ENCODE peak calls at places on chromosomes 1 and 21, in nine cellular contexts. U is heart right ventricle, W is A549, M is tibial artery, X is NT2/D1, Y is fibroblast of lung, Z is mucosa of descending colon, T is PC-9, G is suprapubic skin. P is an unnamed sample. For H3K4me1, the result is how much of the 10 kb centered on the place peaks cover.

GRCh38 chr21:29205009-29205408 is 74.6 kb downstream of the MAP3K7CL start:
- DNase-seq in G (no peak), W (no peak), U (no peak), M (no peak), Y (no peak), T (no peak), Z (no peak), X (no peak), P (no peak)

GRCh38 chr21:45182958-45183357 is 104.7 kb downstream of the POFUT2 start:
- DNase-seq in Y (no peak), U (no peak), T (no peak), W (no peak), G (no peak), Z (no peak), M (no peak), X (no peak), P (no peak)

GRCh38 chr1:91831132-91831930 is 54.6 kb downstream of the TGFBR3 start:
- DNase-seq in T (no peak), M (no peak), Z (peak), X (no peak), U (no peak), G (no peak), W (no peak), Y (peak), P (no peak)

GRCh38 chr1:2556277-2557145 is at the start of gene TNFRSF14:
- DNase-seq in U (peak), Y (peak), G (no peak), T (no peak), X (no peak), M (peak), W (no peak), Z (peak), P (peak)

GRCh38 chr1:229251185-229251584 is 19.7 kb upstream of the RAB4A start:
- DNase-seq in T (no peak), G (no peak), U (no peak), W (no peak), Y (no peak), X (no peak), M (no peak), Z (no peak), P (no peak)

GRCh38 chr1:66380452-66381212 is 153.3 kb upstream of the SGIP1 start:
- DNase-seq in Z (peak), M (no peak), U (no peak), T (no peak), W (no peak), X (no peak), Y (no peak), G (no peak), P (no peak)

GRCh38 chr1:170967042-170967910 is 31.9 kb downstream of the MROH9 start:
- DNase-seq in U (no peak), G (no peak), W (peak), M (no peak), Y (peak), Z (peak), T (no peak), X (peak), P (peak)

GRCh38 chr1:70993841-70994240 is 53.8 kb downstream of the PTGER3 start:
- DNase-seq in G (no peak), X (no peak), U (no peak), W (no peak), Y (no peak), Z (no peak), T (no peak), M (no peak), P (no peak)

GRCh38 chr1:155026588-155026987 is 7.0 kb downstream of the DCST2 start:
- DNase-seq in X (no peak), G (no peak), M (no peak), W (peak), Z (no peak), U (no peak), T (peak), Y (no peak), P (no peak)

GRCh38 chr1:52234708-52235107 is 92.8 kb downstream of the ZFYVE9 start:
- DNase-seq in Z (no peak), T (no peak), U (no peak), G (no peak), M (no peak), Y (peak), W (no peak), X (no peak), P (no peak)

GRCh38 chr1:30407030-30407861 is 316.1 kb downstream of the MATN1 start:
- DNase-seq in U (no peak), W (no peak), X (no peak), M (no peak), Y (peak), T (no peak), G (peak), Z (no peak), P (no peak)

GRCh38 chr1:32724678-32725594 is 22.4 kb upstream of the SYNC start:
- DNase-seq in Y (peak), W (peak), X (no peak), T (peak), U (peak), M (no peak), G (no peak), Z (no peak), P (no peak)

GRCh38 chr1:215719569-215719968 is 152.5 kb downstream of the KCTD3 start:
- DNase-seq in G (no peak), Y (peak), X (no peak), T (no peak), U (no peak), Z (no peak), W (no peak), M (no peak), P (no peak)

GRCh38 chr1:189212606-189213005 is 1265.1 kb downstream of the BRINP3 start:
- DNase-seq in W (no peak), Y (no peak), Z (no peak), U (no peak), M (no peak), X (no peak), G (no peak), T (no peak), P (no peak)

GRCh38 chr1:15966081-15966955 is 9.6 kb downstream of the ZBTB17 start:
- DNase-seq in G (no peak), Z (peak), M (peak), Y (peak), U (no peak), W (no peak), T (no peak), X (no peak), P (peak)

GRCh38 chr1:7540816-7541215 is 230.3 kb upstream of the VAMP3 start:
- DNase-seq in W (no peak), Y (no peak), G (no peak), X (no peak), M (no peak), Z (no peak), T (no peak), U (no peak), P (no peak)

GRCh38 chr1:226939439-226940028 is 560 bp upstream of the COQ8A start:
- DNase-seq in M (peak), W (no peak), Z (peak), X (peak), G (no peak), U (peak), Y (no peak), T (peak), P (no peak)

GRCh38 chr1:108521990-108522393 is 37.9 kb upstream of the EEIG2 start:
- DNase-seq in M (no peak), Z (no peak), W (no peak), G (no peak), X (no peak), T (no peak), Y (peak), U (no peak), P (no peak)

DNA sequence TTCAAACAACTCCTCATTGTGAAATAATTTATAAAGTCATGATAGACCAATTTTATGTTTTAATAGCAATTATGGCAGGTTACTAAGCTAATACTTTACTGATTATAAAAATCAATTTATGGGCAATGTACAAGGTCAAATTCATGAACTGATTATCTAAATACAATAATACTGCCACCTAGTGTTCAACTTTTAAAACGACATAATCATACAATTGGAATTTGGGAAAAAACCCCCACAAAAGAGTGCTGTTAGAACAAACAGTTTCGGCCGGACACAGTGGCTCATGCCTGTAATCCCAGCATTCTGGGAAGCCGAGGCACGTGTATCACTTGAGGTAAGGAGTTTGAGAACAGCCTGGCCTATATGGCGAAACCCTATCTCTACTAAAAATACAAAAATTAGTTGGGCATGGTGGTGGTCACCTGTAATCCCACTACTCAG is 14.0 kb downstream of the GTF2B start:
- DNase-seq in G (no peak), Z (no peak), M (no peak), W (peak), T (peak), X (no peak), U (no peak), Y (peak), P (peak)
- H3K4me3 ChIP-seq in G (no peak), Z (no peak), M (no peak), W (no peak), T (no peak), X (no peak), U (no peak), Y (no peak), P (no peak)

GRCh38 chr1:19403256-19403655 is 82.1 kb downstream of the CAPZB start:
- DNase-seq in T (no peak), X (no peak), Z (no peak), U (no peak), W (no peak), G (no peak), M (no peak), Y (no peak), P (no peak)
- H3K4me1 ChIP-seq in T (under half), X (under half), Z (under half), U (half or more), W (under half), G (half or more), M (under half), Y (under half), P (half or more)

GRCh38 chr1:81703736-81704463 is 96.8 kb upstream of the ADGRL2 start:
- DNase-seq in T (peak), M (no peak), W (peak), Y (peak), X (no peak), U (no peak), G (no peak), Z (no peak), P (no peak)
- H3K4me3 ChIP-seq in T (peak), M (no peak), W (no peak), Y (no peak), X (no peak), U (no peak), G (no peak), Z (no peak), P (no peak)

DNA sequence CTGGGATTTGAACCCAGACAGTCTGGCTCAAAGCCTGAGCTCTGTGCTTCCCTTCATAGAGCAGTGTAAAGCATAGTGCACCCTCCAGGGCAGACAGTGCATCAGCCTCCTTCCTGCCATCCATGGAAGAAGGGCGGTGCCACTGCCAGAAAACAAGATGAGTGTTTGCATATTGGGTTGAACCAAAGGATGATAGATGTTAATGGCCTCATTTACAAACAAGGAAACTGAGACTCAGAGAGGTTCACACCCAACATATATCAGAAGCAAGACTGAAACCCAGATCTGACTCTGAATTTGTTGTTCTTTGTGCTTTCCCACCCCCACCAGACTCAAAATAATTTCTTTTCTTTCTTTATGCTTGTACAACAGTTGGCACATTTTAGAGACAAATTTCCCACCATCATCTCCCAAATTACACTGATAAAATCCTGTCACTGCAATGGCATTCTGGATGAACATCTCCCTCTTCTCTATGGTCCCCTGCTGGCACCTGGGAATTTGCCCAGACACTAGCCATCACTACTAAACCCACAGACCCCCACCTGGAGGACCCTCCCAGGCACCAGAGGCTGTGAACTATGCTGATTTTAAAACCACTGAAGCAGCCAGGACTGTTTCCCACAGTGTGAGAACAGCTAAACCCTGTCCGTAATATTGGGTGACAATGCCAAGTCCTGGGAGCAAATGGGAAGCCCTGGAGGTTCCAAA is 45.4 kb upstream of the MPZL1 start:
- DNase-seq in Z (no peak), U (no peak), G (no peak), W (no peak), T (no peak), Y (no peak), M (no peak), X (no peak), P (no peak)
- H3K4me1 ChIP-seq in Z (under half), U (half or more), G (under half), W (under half), T (under half), Y (under half), M (under half), X (under half), P (half or more)

GRCh38 chr1:196462101-196462500 is 146.1 kb downstream of the KCNT2 start:
- DNase-seq in M (no peak), W (no peak), T (no peak), G (no peak), X (no peak), Y (no peak), U (no peak), Z (no peak), P (no peak)
- H3K4me3 ChIP-seq in M (no peak), W (no peak), T (no peak), G (no peak), X (no peak), Y (no peak), U (no peak), Z (no peak), P (no peak)

GRCh38 chr1:156108057-156108456 is 6.5 kb upstream of the LMNA start:
- DNase-seq in T (no peak), Z (no peak), Y (no peak), M (no peak), U (no peak), X (no peak), W (no peak), G (no peak), P (no peak)
- H3K4me1 ChIP-seq in T (half or more), Z (under half), Y (under half), M (under half), U (half or more), X (under half), W (half or more), G (half or more), P (under half)

GRCh38 chr1:228058981-228059535 is 23.4 kb upstream of the ARF1 start:
- DNase-seq in U (no peak), Z (no peak), M (no peak), W (no peak), Y (no peak), X (no peak), T (no peak), G (peak), P (peak)

GRCh38 chr1:228061411-228062084 is 21.0 kb upstream of the ARF1 start:
- DNase-seq in T (no peak), M (no peak), U (no peak), W (no peak), Y (no peak), X (no peak), Z (no peak), G (peak), P (no peak)

GRCh38 chr1:228062085-228062791 is 20.3 kb upstream of the ARF1 start:
- DNase-seq in G (peak), Z (no peak), W (no peak), T (no peak), U (no peak), M (no peak), X (no peak), Y (no peak), P (no peak)

GRCh38 chr1:228059536-228060457 is 22.7 kb upstream of the ARF1 start:
- DNase-seq in G (peak), W (peak), T (peak), X (peak), M (no peak), Y (no peak), Z (peak), U (no peak), P (peak)

DNA sequence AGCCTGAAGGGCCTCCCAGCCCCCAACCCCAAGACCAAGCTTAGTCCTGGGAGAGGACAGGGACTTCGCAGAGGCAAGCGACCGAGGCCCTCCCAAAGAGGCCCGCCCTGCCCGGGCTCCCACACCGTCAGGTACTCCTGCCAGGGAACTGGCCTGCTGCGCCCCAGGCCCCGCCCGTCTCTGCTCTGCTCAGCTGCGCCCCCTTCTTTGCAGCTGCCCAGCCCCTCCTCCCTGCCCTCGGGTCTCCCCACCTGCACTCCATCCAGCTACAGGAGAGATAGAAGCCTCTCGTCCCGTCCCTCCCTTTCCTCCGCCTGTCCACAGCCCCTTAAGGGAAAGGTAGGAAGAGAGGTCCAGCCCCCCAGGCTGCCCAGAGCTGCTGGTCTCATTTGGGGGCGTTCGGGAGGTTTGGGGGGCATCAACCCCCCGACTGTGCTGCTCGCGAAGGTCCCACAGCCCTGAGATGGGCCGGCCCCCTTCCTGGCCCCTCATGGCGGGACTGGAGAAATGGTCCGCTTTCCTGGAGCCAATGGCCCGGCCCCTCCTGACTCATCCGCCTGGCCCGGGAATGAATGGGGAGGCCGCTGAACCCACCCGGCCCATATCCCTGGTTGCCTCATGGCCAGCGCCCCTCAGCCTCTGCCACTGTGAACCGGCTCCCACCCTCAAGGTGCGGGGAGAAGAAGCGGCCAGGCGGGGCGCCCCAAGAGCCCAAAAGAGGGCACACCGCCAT is 21.9 kb upstream of the ARF1 start:
- DNase-seq in W (peak), Y (peak), T (no peak), Z (peak), M (no peak), X (peak), U (no peak), G (peak), P (no peak)
- H3K4me3 ChIP-seq in W (peak), Y (no peak), T (peak), Z (no peak), M (no peak), X (peak), U (no peak), G (peak), P (peak)

GRCh38 chr1:69824932-69825331 is 257.2 kb downstream of the LRRC7 start:
- DNase-seq in W (no peak), Z (no peak), M (no peak), U (no peak), X (no peak), T (no peak), Y (no peak), G (no peak), P (no peak)

DNA sequence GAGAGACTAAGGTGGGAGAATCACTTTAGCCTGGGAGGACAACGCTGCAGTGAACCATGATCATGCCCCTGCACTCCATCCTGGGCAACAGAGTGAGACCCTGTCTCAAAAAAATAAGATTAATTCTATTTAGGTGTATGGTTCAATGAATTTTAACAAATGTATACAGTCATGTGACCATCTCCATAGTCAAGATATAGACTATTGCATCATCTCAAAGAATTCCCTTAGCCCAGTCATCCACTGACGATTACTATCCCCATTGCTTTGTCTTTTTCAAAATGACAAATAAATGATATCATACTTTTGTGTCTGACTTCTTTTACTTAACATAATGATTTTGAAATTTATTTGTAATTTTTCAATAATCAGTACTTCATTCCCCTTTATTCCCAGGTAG is 260.0 kb downstream of the LRRC7 start:
- DNase-seq in Y (no peak), T (no peak), Z (no peak), G (no peak), W (no peak), X (no peak), U (no peak), M (no peak), P (no peak)
- H3K4me1 ChIP-seq in Y (under half), T (under half), Z (under half), G (under half), W (under half), X (under half), U (under half), M (under half), P (under half)

GRCh38 chr1:204545881-204546280 is 29.7 kb downstream of the MDM4 start:
- DNase-seq in Y (no peak), X (no peak), Z (no peak), U (no peak), M (no peak), W (no peak), T (no peak), G (no peak), P (peak)
- H3K4me3 ChIP-seq in Y (no peak), X (no peak), Z (no peak), U (no peak), M (no peak), W (no peak), T (no peak), G (no peak), P (no peak)

GRCh38 chr1:204754821-204755220 is 69.3 kb upstream of the LRRN2 start:
- DNase-seq in M (no peak), U (no peak), Y (no peak), Z (no peak), T (no peak), X (no peak), W (no peak), G (no peak), P (no peak)

GRCh38 chr1:204756349-204756748 is 70.8 kb upstream of the LRRN2 start:
- DNase-seq in M (no peak), Z (no peak), U (no peak), W (no peak), X (no peak), T (no peak), G (no peak), Y (no peak), P (no peak)

GRCh38 chr1:204751480-204751879 is 65.9 kb upstream of the LRRN2 start:
- DNase-seq in T (no peak), X (no peak), Z (no peak), G (no peak), M (no peak), U (no peak), W (no peak), Y (no peak), P (no peak)

GRCh38 chr1:204751883-204752687 is 66.5 kb upstream of the LRRN2 start:
- DNase-seq in U (no peak), W (peak), G (no peak), Y (no peak), Z (peak), X (no peak), M (no peak), T (peak), P (no peak)

DNA sequence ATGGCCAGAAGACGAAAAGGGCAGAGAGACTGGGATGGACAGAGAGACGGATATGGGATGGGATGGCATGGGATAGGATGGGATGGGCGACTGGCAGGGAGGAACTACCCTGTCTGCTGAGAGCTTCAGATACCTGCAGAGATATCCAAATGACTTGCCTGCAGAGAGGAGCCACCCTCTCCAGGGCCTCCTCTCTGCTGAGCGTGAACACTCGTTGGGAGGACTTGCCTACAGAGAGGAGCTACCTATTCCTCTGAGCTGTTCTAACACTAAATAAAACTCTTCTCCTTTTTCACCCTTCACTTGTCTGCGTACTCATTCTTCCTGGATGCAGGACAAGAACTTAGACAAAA is 67.1 kb upstream of the LRRN2 start:
- DNase-seq in Z (no peak), M (no peak), U (no peak), T (no peak), G (no peak), X (no peak), W (no peak), Y (no peak), P (no peak)
- H3K4me1 ChIP-seq in Z (under half), M (under half), U (under half), T (under half), G (under half), X (under half), W (under half), Y (under half), P (under half)